ENCODE peak calls at places on chromosomes 1 and 21, in seven cellular contexts. One of them, this sample, is unnamed. For H3K9me3, the result is how much of the 10 kb centered on the place peaks cover.

GRCh38 chr1:25795955-25796806 is 3.8 kb upstream of the SELENON start:
- DNase-seq in mammary epithelial cell: peak
- DNase-seq in tibial nerve: no peak
- DNase-seq in BE2C: no peak
- DNase-seq in neural progenitor cell: no peak
- DNase-seq in cardiac muscle cell: no peak
- DNase-seq in heart left ventricle: no peak
- DNase-seq in this sample: no peak

GRCh38 chr1:115976062-115976899 is at the start of gene SLC22A15:
- DNase-seq in mammary epithelial cell: peak
- DNase-seq in tibial nerve: peak
- DNase-seq in BE2C: no peak
- DNase-seq in neural progenitor cell: peak
- DNase-seq in cardiac muscle cell: peak
- DNase-seq in heart left ventricle: peak
- DNase-seq in this sample: peak

GRCh38 chr1:114558548-114558947 is 22.9 kb downstream of the BCAS2 start:
- DNase-seq in mammary epithelial cell: peak
- DNase-seq in tibial nerve: no peak
- DNase-seq in BE2C: no peak
- DNase-seq in neural progenitor cell: peak
- DNase-seq in cardiac muscle cell: peak
- DNase-seq in heart left ventricle: no peak
- DNase-seq in this sample: no peak

GRCh38 chr1:28297826-28298225 is 31.0 kb upstream of the MED18 start:
- DNase-seq in mammary epithelial cell: no peak
- DNase-seq in tibial nerve: no peak
- DNase-seq in BE2C: no peak
- DNase-seq in neural progenitor cell: no peak
- DNase-seq in cardiac muscle cell: no peak
- DNase-seq in heart left ventricle: no peak
- DNase-seq in this sample: no peak

GRCh38 chr1:238606896-238607295 is 716.2 kb upstream of the ZP4 start:
- DNase-seq in mammary epithelial cell: peak
- DNase-seq in tibial nerve: no peak
- DNase-seq in BE2C: no peak
- DNase-seq in neural progenitor cell: no peak
- DNase-seq in cardiac muscle cell: peak
- DNase-seq in heart left ventricle: no peak
- DNase-seq in this sample: no peak

GRCh38 chr1:11835441-11836225 is 11.9 kb downstream of the NPPA start:
- DNase-seq in mammary epithelial cell: no peak
- DNase-seq in tibial nerve: no peak
- DNase-seq in BE2C: no peak
- DNase-seq in neural progenitor cell: no peak
- DNase-seq in cardiac muscle cell: no peak
- DNase-seq in heart left ventricle: no peak
- DNase-seq in this sample: no peak

GRCh38 chr1:155105604-155106011 is 22.1 kb upstream of the EFNA1 start:
- DNase-seq in mammary epithelial cell: no peak
- DNase-seq in tibial nerve: peak
- DNase-seq in BE2C: no peak
- DNase-seq in neural progenitor cell: no peak
- DNase-seq in cardiac muscle cell: peak
- DNase-seq in heart left ventricle: no peak
- DNase-seq in this sample: peak

GRCh38 chr1:147292012-147292411 is 49.5 kb downstream of the CHD1L start:
- DNase-seq in mammary epithelial cell: peak
- DNase-seq in tibial nerve: no peak
- DNase-seq in BE2C: no peak
- DNase-seq in neural progenitor cell: no peak
- DNase-seq in cardiac muscle cell: peak
- DNase-seq in heart left ventricle: no peak
- DNase-seq in this sample: no peak

GRCh38 chr1:78142731-78143130 is 97.0 kb downstream of the GIPC2 start:
- DNase-seq in mammary epithelial cell: no peak
- DNase-seq in tibial nerve: no peak
- DNase-seq in BE2C: no peak
- DNase-seq in neural progenitor cell: no peak
- DNase-seq in cardiac muscle cell: no peak
- DNase-seq in heart left ventricle: no peak
- DNase-seq in this sample: no peak

GRCh38 chr1:15538750-15539149 is 12.1 kb downstream of the DNAJC16 start:
- DNase-seq in mammary epithelial cell: no peak
- DNase-seq in tibial nerve: no peak
- DNase-seq in BE2C: peak
- DNase-seq in neural progenitor cell: no peak
- DNase-seq in cardiac muscle cell: no peak
- DNase-seq in heart left ventricle: no peak
- DNase-seq in this sample: no peak

GRCh38 chr1:94602312-94602711 is 60.8 kb upstream of the F3 start:
- DNase-seq in mammary epithelial cell: peak
- DNase-seq in tibial nerve: no peak
- DNase-seq in BE2C: no peak
- DNase-seq in neural progenitor cell: no peak
- DNase-seq in cardiac muscle cell: peak
- DNase-seq in heart left ventricle: no peak
- DNase-seq in this sample: no peak

GRCh38 chr1:4153571-4153970 is 253.5 kb upstream of the C1orf174 start:
- DNase-seq in mammary epithelial cell: no peak
- DNase-seq in tibial nerve: no peak
- DNase-seq in BE2C: no peak
- DNase-seq in neural progenitor cell: no peak
- DNase-seq in cardiac muscle cell: no peak
- DNase-seq in heart left ventricle: no peak
- DNase-seq in this sample: no peak

GRCh38 chr1:115275216-115275615 is 62.8 kb downstream of the NGF start:
- DNase-seq in mammary epithelial cell: no peak
- DNase-seq in tibial nerve: no peak
- DNase-seq in BE2C: no peak
- DNase-seq in neural progenitor cell: peak
- DNase-seq in cardiac muscle cell: peak
- DNase-seq in heart left ventricle: no peak
- DNase-seq in this sample: no peak

GRCh38 chr1:43822040-43822439 is 111.6 kb upstream of the ARTN start:
- DNase-seq in mammary epithelial cell: peak
- DNase-seq in tibial nerve: no peak
- DNase-seq in BE2C: no peak
- DNase-seq in neural progenitor cell: no peak
- DNase-seq in cardiac muscle cell: peak
- DNase-seq in heart left ventricle: no peak
- DNase-seq in this sample: no peak

GRCh38 chr21:42544544-42544943 is 30.9 kb downstream of the SLC37A1 start:
- DNase-seq in mammary epithelial cell: no peak
- DNase-seq in tibial nerve: no peak
- DNase-seq in BE2C: no peak
- DNase-seq in neural progenitor cell: no peak
- DNase-seq in cardiac muscle cell: no peak
- DNase-seq in heart left ventricle: peak
- DNase-seq in this sample: peak

GRCh38 chr1:156402621-156403020 is 33.6 kb downstream of the RHBG start:
- DNase-seq in mammary epithelial cell: no peak
- DNase-seq in tibial nerve: no peak
- DNase-seq in BE2C: no peak
- DNase-seq in neural progenitor cell: no peak
- DNase-seq in cardiac muscle cell: no peak
- DNase-seq in heart left ventricle: no peak
- DNase-seq in this sample: no peak

GRCh38 chr1:175984813-175985212 is 222.3 kb downstream of the COP1 start:
- DNase-seq in mammary epithelial cell: no peak
- DNase-seq in tibial nerve: no peak
- DNase-seq in BE2C: no peak
- DNase-seq in neural progenitor cell: no peak
- DNase-seq in cardiac muscle cell: no peak
- DNase-seq in heart left ventricle: no peak
- DNase-seq in this sample: no peak

GRCh38 chr1:19710825-19711611 is 46.3 kb downstream of the HTR6 start:
- DNase-seq in mammary epithelial cell: no peak
- DNase-seq in tibial nerve: no peak
- DNase-seq in BE2C: no peak
- DNase-seq in neural progenitor cell: no peak
- DNase-seq in cardiac muscle cell: peak
- DNase-seq in heart left ventricle: no peak
- DNase-seq in this sample: no peak

GRCh38 chr1:19712928-19713327 is 48.3 kb downstream of the HTR6 start:
- DNase-seq in mammary epithelial cell: no peak
- DNase-seq in tibial nerve: no peak
- DNase-seq in BE2C: no peak
- DNase-seq in neural progenitor cell: no peak
- DNase-seq in cardiac muscle cell: no peak
- DNase-seq in heart left ventricle: no peak
- DNase-seq in this sample: no peak

GRCh38 chr1:19708558-19708957 is 43.9 kb downstream of the HTR6 start:
- DNase-seq in mammary epithelial cell: no peak
- DNase-seq in tibial nerve: no peak
- DNase-seq in BE2C: no peak
- DNase-seq in neural progenitor cell: no peak
- DNase-seq in cardiac muscle cell: peak
- DNase-seq in heart left ventricle: no peak
- DNase-seq in this sample: no peak

GRCh38 chr1:19706136-19706535 is 41.5 kb downstream of the HTR6 start:
- DNase-seq in mammary epithelial cell: no peak
- DNase-seq in tibial nerve: no peak
- DNase-seq in BE2C: no peak
- DNase-seq in neural progenitor cell: no peak
- DNase-seq in cardiac muscle cell: no peak
- DNase-seq in heart left ventricle: no peak
- DNase-seq in this sample: no peak

DNA sequence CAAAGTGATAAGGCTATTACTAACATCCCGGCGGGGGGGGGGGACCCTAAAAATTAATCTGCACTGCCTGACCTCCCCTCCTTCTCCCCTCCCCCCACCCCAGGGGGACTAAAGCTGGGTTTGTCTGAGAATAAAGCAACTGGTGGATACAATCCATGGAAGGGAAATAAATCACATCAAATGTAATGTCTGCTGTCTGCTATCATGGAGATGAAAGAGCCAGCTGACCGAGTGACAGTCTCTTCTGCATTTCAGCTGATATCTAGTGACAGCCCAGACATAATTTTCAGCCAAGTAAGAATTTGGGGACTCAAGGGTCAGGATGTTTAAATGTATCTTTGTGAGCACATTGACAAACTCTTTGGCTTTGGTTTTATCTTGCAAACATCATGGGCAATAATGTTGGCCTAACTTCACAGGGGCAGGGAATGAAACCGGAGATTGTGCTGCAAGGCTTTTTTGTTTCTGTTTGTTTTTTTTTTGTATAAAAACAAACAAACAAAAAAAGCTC is 44.6 kb downstream of the HTR6 start:
- DNase-seq in mammary epithelial cell: no peak
- DNase-seq in tibial nerve: no peak
- DNase-seq in BE2C: no peak
- DNase-seq in neural progenitor cell: no peak
- DNase-seq in cardiac muscle cell: no peak
- DNase-seq in heart left ventricle: no peak
- DNase-seq in this sample: no peak
- TF ChIP-seq CTCF in mammary epithelial cell: no peak
- TF ChIP-seq CTCF in tibial nerve: no peak
- TF ChIP-seq CTCF in BE2C: no peak
- TF ChIP-seq CTCF in neural progenitor cell: no peak
- TF ChIP-seq CTCF in cardiac muscle cell: no peak
- TF ChIP-seq CTCF in heart left ventricle: no peak
- TF ChIP-seq CTCF in this sample: no peak

GRCh38 chr1:72693899-72694298 is 411.6 kb upstream of the NEGR1 start:
- DNase-seq in mammary epithelial cell: no peak
- DNase-seq in tibial nerve: no peak
- DNase-seq in BE2C: no peak
- DNase-seq in neural progenitor cell: no peak
- DNase-seq in cardiac muscle cell: no peak
- DNase-seq in heart left ventricle: no peak
- DNase-seq in this sample: no peak

GRCh38 chr1:72693376-72693775 is 411.0 kb upstream of the NEGR1 start:
- DNase-seq in mammary epithelial cell: no peak
- DNase-seq in tibial nerve: no peak
- DNase-seq in BE2C: no peak
- DNase-seq in neural progenitor cell: no peak
- DNase-seq in cardiac muscle cell: no peak
- DNase-seq in heart left ventricle: no peak
- DNase-seq in this sample: no peak

DNA sequence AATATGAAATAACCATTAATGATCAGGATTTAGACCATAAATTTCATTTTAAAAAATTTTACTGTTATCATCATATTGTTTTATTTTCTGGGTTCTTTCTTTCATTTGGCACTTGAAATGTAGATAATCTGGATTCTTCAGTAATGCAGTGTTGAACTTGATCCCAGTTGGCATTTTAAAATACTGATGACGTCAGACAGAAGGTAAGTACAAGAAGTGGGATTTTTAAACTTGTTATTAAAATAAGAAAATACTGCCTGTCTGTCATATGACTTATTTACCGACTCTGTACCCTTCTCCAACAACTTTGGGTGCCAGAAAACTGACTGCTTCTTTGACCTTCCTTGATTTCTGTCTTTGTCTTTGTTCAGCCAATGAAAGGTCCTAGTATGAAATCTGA is 415.1 kb upstream of the NEGR1 start:
- DNase-seq in mammary epithelial cell: no peak
- DNase-seq in tibial nerve: no peak
- DNase-seq in BE2C: no peak
- DNase-seq in neural progenitor cell: no peak
- DNase-seq in cardiac muscle cell: no peak
- DNase-seq in heart left ventricle: no peak
- DNase-seq in this sample: no peak
- H3K9me3 ChIP-seq in mammary epithelial cell: under half
- H3K9me3 ChIP-seq in tibial nerve: under half
- H3K9me3 ChIP-seq in BE2C: under half
- H3K9me3 ChIP-seq in neural progenitor cell: under half
- H3K9me3 ChIP-seq in cardiac muscle cell: under half
- H3K9me3 ChIP-seq in heart left ventricle: under half
- H3K9me3 ChIP-seq in this sample: under half

GRCh38 chr1:235093685-235094592 is 34.7 kb downstream of the TOMM20 start:
- DNase-seq in mammary epithelial cell: no peak
- DNase-seq in tibial nerve: peak
- DNase-seq in BE2C: peak
- DNase-seq in neural progenitor cell: peak
- DNase-seq in cardiac muscle cell: peak
- DNase-seq in heart left ventricle: peak
- DNase-seq in this sample: peak
- H3K4me3 ChIP-seq in mammary epithelial cell: no peak
- H3K4me3 ChIP-seq in tibial nerve: no peak
- H3K4me3 ChIP-seq in BE2C: peak
- H3K4me3 ChIP-seq in neural progenitor cell: peak
- H3K4me3 ChIP-seq in cardiac muscle cell: no peak
- H3K4me3 ChIP-seq in heart left ventricle: peak
- H3K4me3 ChIP-seq in this sample: no peak

GRCh38 chr1:6378096-6378746 is 15.3 kb downstream of the ACOT7 start:
- DNase-seq in mammary epithelial cell: no peak
- DNase-seq in tibial nerve: no peak
- DNase-seq in BE2C: peak
- DNase-seq in neural progenitor cell: peak
- DNase-seq in cardiac muscle cell: no peak
- DNase-seq in heart left ventricle: peak
- DNase-seq in this sample: peak
- TF ChIP-seq CTCF in mammary epithelial cell: no peak
- TF ChIP-seq CTCF in tibial nerve: no peak
- TF ChIP-seq CTCF in BE2C: peak
- TF ChIP-seq CTCF in neural progenitor cell: peak
- TF ChIP-seq CTCF in cardiac muscle cell: peak
- TF ChIP-seq CTCF in heart left ventricle: no peak
- TF ChIP-seq CTCF in this sample: no peak

GRCh38 chr1:49622877-49623276 is 400.9 kb downstream of the AGBL4 start:
- DNase-seq in mammary epithelial cell: no peak
- DNase-seq in tibial nerve: no peak
- DNase-seq in BE2C: peak
- DNase-seq in neural progenitor cell: no peak
- DNase-seq in cardiac muscle cell: no peak
- DNase-seq in heart left ventricle: no peak
- DNase-seq in this sample: no peak
- H3K9me3 ChIP-seq in mammary epithelial cell: under half
- H3K9me3 ChIP-seq in tibial nerve: under half
- H3K9me3 ChIP-seq in BE2C: under half
- H3K9me3 ChIP-seq in neural progenitor cell: under half
- H3K9me3 ChIP-seq in cardiac muscle cell: under half
- H3K9me3 ChIP-seq in heart left ventricle: under half
- H3K9me3 ChIP-seq in this sample: under half